ENCODE peak calls at places on chromosomes 13 and 19, in five cellular contexts. I is H1, U is IMR-90, T is mesenchymal stem cell, A is neuronal stem cell. P is an unnamed sample.
A peak's percentile ranks its signal among the peaks of the same experiment; 100 is the strongest.

GRCh38 chr13:82758056-82758455 is 1124.2 kb downstream of the SLITRK1 start:
- DNase-seq in U (peak; percentile 17), A (no peak), I (peak; percentile 53), T (no peak), P (peak; percentile 94)

GRCh38 chr13:42819712-42820111 is 38.3 kb downstream of the FAM216B start:
- DNase-seq in I (no peak), U (no peak), T (no peak), A (no peak), P (no peak)

GRCh38 chr13:31951215-31951678 is 80.3 kb upstream of the FRY start:
- DNase-seq in U (peak; percentile 70), I (no peak), T (peak; percentile 82), A (no peak), P (peak; percentile 19)

GRCh38 chr19:47723573-47723923 is 10.3 kb downstream of the EHD2 start:
- DNase-seq in A (no peak), U (peak; percentile 95), T (peak; percentile 94), I (no peak), P (peak; percentile 42)

GRCh38 chr19:5646703-5647102 is 23.8 kb downstream of the SAFB start:
- DNase-seq in U (no peak), A (no peak), T (no peak), I (no peak), P (no peak)

GRCh38 chr19:2548966-2549365 is 73.0 kb downstream of the GADD45B start:
- DNase-seq in I (no peak), T (no peak), U (no peak), A (no peak), P (no peak)

GRCh38 chr13:113848020-113848419 is 15.9 kb downstream of the GAS6 start:
- DNase-seq in T (no peak), A (no peak), U (no peak), I (peak; percentile 30), P (no peak)

GRCh38 chr19:51196181-51196580 is 28.7 kb upstream of the CD33 start:
- DNase-seq in T (no peak), A (no peak), I (no peak), U (no peak), P (no peak)

GRCh38 chr13:100898431-100898830 is 223.8 kb upstream of the TMTC4 start:
- DNase-seq in T (no peak), U (peak; percentile 11), I (no peak), A (no peak), P (no peak)

GRCh38 chr19:512548-513365 is 5.5 kb downstream of the TPGS1 start:
- DNase-seq in I (peak; percentile 59), A (no peak), T (no peak), U (no peak), P (no peak)

GRCh38 chr13:33721719-33722118 is 96.2 kb upstream of the RFC3 start:
- DNase-seq in A (no peak), U (peak; percentile 62), I (no peak), T (peak; percentile 79), P (no peak)

GRCh38 chr19:3028305-3029069 is 593 bp downstream of the TLE2 start:
- DNase-seq in T (no peak), A (no peak), U (no peak), I (peak; percentile 67), P (peak; percentile 61)

GRCh38 chr13:99981115-99982020 is at the start of gene ZIC2:
- DNase-seq in U (no peak), I (peak; percentile 83), A (peak; percentile 93), T (no peak), P (peak; percentile 96)

GRCh38 chr13:107210216-107211010 is 642.5 kb upstream of the ARGLU1 start:
- DNase-seq in I (no peak), A (no peak), T (peak; percentile 75), U (peak; percentile 20), P (no peak)

GRCh38 chr19:51688665-51689571 is 4.2 kb upstream of the SPACA6 start:
- DNase-seq in T (peak; percentile 98), A (peak; percentile 79), I (peak; percentile 80), U (peak; percentile 95), P (peak; percentile 97)

GRCh38 chr19:46386151-46386550 is 27.2 kb downstream of the CCDC8 start:
- DNase-seq in I (no peak), T (no peak), A (no peak), U (no peak), P (no peak)

DNA sequence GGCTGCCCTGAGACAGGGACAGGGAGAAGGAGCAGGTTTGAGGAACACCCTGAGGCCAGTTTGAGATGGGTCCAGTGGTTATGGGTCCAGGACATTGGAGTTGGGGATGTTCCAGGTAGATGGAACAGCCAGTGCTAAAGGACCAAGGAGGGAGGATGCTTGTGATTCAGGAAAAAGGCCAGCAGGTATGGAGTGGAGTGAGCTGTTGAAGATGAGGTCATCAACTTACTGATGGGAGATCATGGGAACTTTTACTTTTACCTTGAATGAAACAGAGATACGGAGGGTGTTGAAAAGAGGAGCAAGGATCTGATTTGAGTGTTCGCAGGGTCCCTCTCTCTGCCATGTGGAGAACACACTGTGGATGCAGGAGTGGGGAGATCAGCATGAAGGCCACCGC is 25.5 kb downstream of the SPTBN4 start:
- DNase-seq in I (no peak), U (no peak), A (no peak), T (no peak), P (no peak)
- H2BK15ac ChIP-seq in I (no peak overlapping the region), U (no peak overlapping the region), A (no peak overlapping the region), T (no peak overlapping the region), P (no peak overlapping the region)

DNA sequence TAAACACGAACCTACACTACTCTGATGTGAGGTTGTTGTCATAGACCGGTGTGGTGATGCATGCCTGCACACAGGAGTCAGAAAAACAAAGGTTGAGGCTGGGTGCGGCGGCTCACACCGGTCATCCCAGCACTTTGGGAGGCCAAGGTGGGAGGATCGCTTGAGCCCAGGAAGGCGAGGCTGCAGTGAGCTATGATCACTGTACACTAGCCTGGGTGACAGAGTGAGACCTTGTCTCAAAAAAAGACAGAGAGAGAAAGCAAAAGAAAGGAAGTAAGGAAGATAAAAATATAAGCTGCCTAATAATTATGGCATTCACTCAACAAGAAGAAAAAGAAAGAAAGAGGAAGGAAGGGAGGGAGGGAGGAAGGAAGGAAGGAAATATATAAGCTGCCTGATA is 9.3 kb downstream of the GP6 start:
- DNase-seq in I (no peak), U (no peak), T (no peak), A (no peak), P (no peak)
- H3K4me3 ChIP-seq in I (no peak overlapping the region), U (no peak overlapping the region), T (no peak overlapping the region), A (no peak overlapping the region), P (no peak overlapping the region)

GRCh38 chr19:44722131-44723121 is 23.5 kb downstream of the CEACAM16 start:
- DNase-seq in U (no peak), A (no peak), T (no peak), I (no peak), P (no peak)

GRCh38 chr19:44717603-44718002 is 18.7 kb downstream of the CEACAM16 start:
- DNase-seq in A (no peak), I (no peak), T (no peak), U (no peak), P (no peak)

GRCh38 chr19:44719262-44719701 is 20.3 kb downstream of the CEACAM16 start:
- DNase-seq in I (no peak), T (no peak), U (no peak), A (no peak), P (no peak)

GRCh38 chr19:44720945-44721344 is 22.0 kb downstream of the CEACAM16 start:
- DNase-seq in I (no peak), A (no peak), T (no peak), U (no peak), P (no peak)

GRCh38 chr19:44718441-44719261 is 19.7 kb downstream of the CEACAM16 start:
- DNase-seq in T (peak; percentile 83), I (peak; percentile 74), A (peak; percentile 69), U (peak; percentile 56), P (peak; percentile 97)
- H2BK15ac ChIP-seq in T (peak overlapping the region; percentile 92), I (peak overlapping the region; percentile 99), A (peak overlapping the region; percentile 13), U (peak overlapping the region; percentile 100), P (no peak overlapping the region)

DNA sequence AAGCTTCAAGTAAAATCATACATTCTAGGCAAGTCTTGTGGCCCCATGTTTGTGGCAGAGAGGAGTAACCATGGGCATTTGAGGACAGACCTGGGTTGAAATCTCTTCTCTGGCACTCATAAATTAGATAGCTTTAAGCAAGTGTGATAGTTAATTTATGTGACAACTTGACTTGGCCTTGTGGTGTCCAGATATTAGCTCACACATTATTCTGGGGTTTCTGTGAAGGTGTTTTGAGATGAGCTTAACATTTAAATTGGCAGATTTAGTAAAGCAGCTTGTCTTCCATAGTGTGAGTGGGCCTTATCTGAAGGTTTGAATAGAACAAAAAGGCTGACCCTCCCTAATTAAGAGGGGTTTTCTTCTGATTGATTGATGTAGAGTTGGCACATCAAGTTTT is 161.4 kb upstream of the SPRY2 start:
- DNase-seq in U (no peak), A (no peak), I (no peak), T (no peak), P (no peak)
- H3K4me3 ChIP-seq in U (no peak overlapping the region), A (no peak overlapping the region), I (no peak overlapping the region), T (no peak overlapping the region), P (no peak overlapping the region)

GRCh38 chr19:49590971-49591730 is at the start of gene PRR12:
- DNase-seq in A (peak; percentile 73), I (peak; percentile 77), T (peak; percentile 84), U (peak; percentile 67), P (peak; percentile 85)
- H2BK15ac ChIP-seq in A (peak within 1 kb of the TSS; percentile 100), I (peak within 1 kb of the TSS; percentile 88), T (peak within 1 kb of the TSS; percentile 98), U (peak within 1 kb of the TSS; percentile 2), P (no peak within 1 kb of the TSS)